ENCODE peak calls at places on chromosome 10, in seven cellular contexts. One of them, this sample, is unnamed.

GRCh38 chr10:73586583-73586984 is 4.6 kb downstream of the USP54 start:
- DNase-seq in AG04449: peak
- DNase-seq in ureter: no peak
- DNase-seq in posterior cingulate gyrus: no peak
- DNase-seq in activated naive CD8-positive, alpha-beta T cell treated with anti-CD3 and anti-CD28 coated beads, Interleukin-2, amount 10 ng/mL, durations not matched to agents 7 days and 5 days: no peak
- DNase-seq in NCI-H1436: no peak
- DNase-seq in activated CD8-positive, alpha-beta memory T cell treated with anti-CD3 and anti-CD28 coated beads for 48 hours: no peak
- DNase-seq in this sample: peak

GRCh38 chr10:61937631-61938284 is 36.3 kb downstream of the ARID5B start:
- DNase-seq in ureter: no peak
- DNase-seq in activated CD8-positive, alpha-beta memory T cell treated with anti-CD3 and anti-CD28 coated beads for 48 hours: no peak
- DNase-seq in activated naive CD8-positive, alpha-beta T cell treated with anti-CD3 and anti-CD28 coated beads, Interleukin-2, amount 10 ng/mL, durations not matched to agents 7 days and 5 days: no peak
- DNase-seq in AG04449: peak
- DNase-seq in NCI-H1436: no peak
- DNase-seq in posterior cingulate gyrus: no peak
- DNase-seq in this sample: no peak

GRCh38 chr10:33155720-33156638 is 178.5 kb downstream of the NRP1 start:
- DNase-seq in activated naive CD8-positive, alpha-beta T cell treated with anti-CD3 and anti-CD28 coated beads, Interleukin-2, amount 10 ng/mL, durations not matched to agents 7 days and 5 days: no peak
- DNase-seq in ureter: peak
- DNase-seq in activated CD8-positive, alpha-beta memory T cell treated with anti-CD3 and anti-CD28 coated beads for 48 hours: no peak
- DNase-seq in AG04449: no peak
- DNase-seq in NCI-H1436: no peak
- DNase-seq in posterior cingulate gyrus: no peak
- DNase-seq in this sample: no peak

GRCh38 chr10:89001024-89001423 is 10.4 kb downstream of the FAS start:
- DNase-seq in ureter: no peak
- DNase-seq in activated CD8-positive, alpha-beta memory T cell treated with anti-CD3 and anti-CD28 coated beads for 48 hours: no peak
- DNase-seq in activated naive CD8-positive, alpha-beta T cell treated with anti-CD3 and anti-CD28 coated beads, Interleukin-2, amount 10 ng/mL, durations not matched to agents 7 days and 5 days: no peak
- DNase-seq in AG04449: no peak
- DNase-seq in posterior cingulate gyrus: no peak
- DNase-seq in NCI-H1436: no peak
- DNase-seq in this sample: no peak

GRCh38 chr10:88835095-88835909 is 16.3 kb downstream of the ANKRD22 start:
- DNase-seq in posterior cingulate gyrus: peak
- DNase-seq in activated CD8-positive, alpha-beta memory T cell treated with anti-CD3 and anti-CD28 coated beads for 48 hours: peak
- DNase-seq in activated naive CD8-positive, alpha-beta T cell treated with anti-CD3 and anti-CD28 coated beads, Interleukin-2, amount 10 ng/mL, durations not matched to agents 7 days and 5 days: peak
- DNase-seq in AG04449: no peak
- DNase-seq in NCI-H1436: peak
- DNase-seq in ureter: peak
- DNase-seq in this sample: peak

GRCh38 chr10:70866424-70866823 is 21.9 kb downstream of the PCBD1 start:
- DNase-seq in activated naive CD8-positive, alpha-beta T cell treated with anti-CD3 and anti-CD28 coated beads, Interleukin-2, amount 10 ng/mL, durations not matched to agents 7 days and 5 days: no peak
- DNase-seq in NCI-H1436: no peak
- DNase-seq in activated CD8-positive, alpha-beta memory T cell treated with anti-CD3 and anti-CD28 coated beads for 48 hours: no peak
- DNase-seq in posterior cingulate gyrus: no peak
- DNase-seq in ureter: no peak
- DNase-seq in AG04449: no peak
- DNase-seq in this sample: no peak

GRCh38 chr10:125021686-125022374 is 79.9 kb downstream of the ZRANB1 start:
- DNase-seq in activated CD8-positive, alpha-beta memory T cell treated with anti-CD3 and anti-CD28 coated beads for 48 hours: no peak
- DNase-seq in AG04449: no peak
- DNase-seq in ureter: no peak
- DNase-seq in NCI-H1436: no peak
- DNase-seq in activated naive CD8-positive, alpha-beta T cell treated with anti-CD3 and anti-CD28 coated beads, Interleukin-2, amount 10 ng/mL, durations not matched to agents 7 days and 5 days: no peak
- DNase-seq in posterior cingulate gyrus: no peak
- DNase-seq in this sample: no peak

GRCh38 chr10:50536617-50537252 is 87.0 kb downstream of the SGMS1 start:
- DNase-seq in ureter: no peak
- DNase-seq in activated naive CD8-positive, alpha-beta T cell treated with anti-CD3 and anti-CD28 coated beads, Interleukin-2, amount 10 ng/mL, durations not matched to agents 7 days and 5 days: no peak
- DNase-seq in activated CD8-positive, alpha-beta memory T cell treated with anti-CD3 and anti-CD28 coated beads for 48 hours: no peak
- DNase-seq in NCI-H1436: no peak
- DNase-seq in AG04449: no peak
- DNase-seq in posterior cingulate gyrus: no peak
- DNase-seq in this sample: no peak

GRCh38 chr10:14560794-14561765 is 213.6 kb downstream of the FAM107B start:
- DNase-seq in posterior cingulate gyrus: no peak
- DNase-seq in activated CD8-positive, alpha-beta memory T cell treated with anti-CD3 and anti-CD28 coated beads for 48 hours: no peak
- DNase-seq in AG04449: no peak
- DNase-seq in ureter: peak
- DNase-seq in activated naive CD8-positive, alpha-beta T cell treated with anti-CD3 and anti-CD28 coated beads, Interleukin-2, amount 10 ng/mL, durations not matched to agents 7 days and 5 days: no peak
- DNase-seq in NCI-H1436: no peak
- DNase-seq in this sample: no peak

GRCh38 chr10:15325243-15326002 is 45.7 kb downstream of the FAM171A1 start:
- DNase-seq in posterior cingulate gyrus: no peak
- DNase-seq in activated CD8-positive, alpha-beta memory T cell treated with anti-CD3 and anti-CD28 coated beads for 48 hours: no peak
- DNase-seq in AG04449: no peak
- DNase-seq in ureter: no peak
- DNase-seq in NCI-H1436: no peak
- DNase-seq in activated naive CD8-positive, alpha-beta T cell treated with anti-CD3 and anti-CD28 coated beads, Interleukin-2, amount 10 ng/mL, durations not matched to agents 7 days and 5 days: no peak
- DNase-seq in this sample: peak

GRCh38 chr10:104415526-104416165 is 62.0 kb downstream of the CFAP58 start:
- DNase-seq in ureter: no peak
- DNase-seq in posterior cingulate gyrus: no peak
- DNase-seq in NCI-H1436: no peak
- DNase-seq in AG04449: no peak
- DNase-seq in activated naive CD8-positive, alpha-beta T cell treated with anti-CD3 and anti-CD28 coated beads, Interleukin-2, amount 10 ng/mL, durations not matched to agents 7 days and 5 days: no peak
- DNase-seq in activated CD8-positive, alpha-beta memory T cell treated with anti-CD3 and anti-CD28 coated beads for 48 hours: no peak
- DNase-seq in this sample: no peak

GRCh38 chr10:49089789-49090595 is 25.3 kb downstream of the VSTM4 start:
- DNase-seq in activated CD8-positive, alpha-beta memory T cell treated with anti-CD3 and anti-CD28 coated beads for 48 hours: no peak
- DNase-seq in posterior cingulate gyrus: no peak
- DNase-seq in AG04449: no peak
- DNase-seq in ureter: no peak
- DNase-seq in NCI-H1436: no peak
- DNase-seq in activated naive CD8-positive, alpha-beta T cell treated with anti-CD3 and anti-CD28 coated beads, Interleukin-2, amount 10 ng/mL, durations not matched to agents 7 days and 5 days: no peak
- DNase-seq in this sample: no peak

GRCh38 chr10:63668081-63668480 is 146.9 kb downstream of the REEP3 start:
- DNase-seq in posterior cingulate gyrus: no peak
- DNase-seq in activated naive CD8-positive, alpha-beta T cell treated with anti-CD3 and anti-CD28 coated beads, Interleukin-2, amount 10 ng/mL, durations not matched to agents 7 days and 5 days: no peak
- DNase-seq in ureter: no peak
- DNase-seq in activated CD8-positive, alpha-beta memory T cell treated with anti-CD3 and anti-CD28 coated beads for 48 hours: no peak
- DNase-seq in AG04449: no peak
- DNase-seq in NCI-H1436: no peak
- DNase-seq in this sample: no peak

GRCh38 chr10:73413108-73413527 is 740 bp downstream of the ANXA7 start:
- DNase-seq in ureter: peak
- DNase-seq in NCI-H1436: peak
- DNase-seq in AG04449: no peak
- DNase-seq in posterior cingulate gyrus: peak
- DNase-seq in activated CD8-positive, alpha-beta memory T cell treated with anti-CD3 and anti-CD28 coated beads for 48 hours: no peak
- DNase-seq in activated naive CD8-positive, alpha-beta T cell treated with anti-CD3 and anti-CD28 coated beads, Interleukin-2, amount 10 ng/mL, durations not matched to agents 7 days and 5 days: no peak
- DNase-seq in this sample: no peak

This sample was measured in non-pigmented ciliary epithelial cell.